ENCODE peak calls at places on chromosomes 2 and 18, in nine cellular contexts. Z is GM04504; V is NCI-H1417; K is Jurkat, Clone E6-1; U is hypothalamus; M is NAMALWA; Y is bronchial epithelial cell; S is stimulated activated CD4-positive, alpha-beta T cell treated with anti-CD3 and anti-CD28 coated beads, Interleukin-12 subunit alpha, Interleukin-12 subunit beta, amount 100 ng/mL, for 4 hours; R is Kasumi-1. W is an unnamed sample.

GRCh38 chr18:55124078-55124477 is 164.8 kb upstream of the CCDC68 start:
- DNase-seq in S (no peak), M (no peak), R (no peak), Z (no peak), U (no peak), V (no peak), K (no peak), Y (no peak), W (no peak)

GRCh38 chr2:207167129-207167923 is 1.6 kb upstream of the KLF7 start:
- DNase-seq in Z (no peak), U (no peak), K (no peak), V (peak), S (no peak), R (no peak), M (no peak), Y (peak), W (no peak)

GRCh38 chr2:141493936-141494335 is 636.9 kb downstream of the LRP1B start:
- DNase-seq in Y (no peak), K (no peak), M (no peak), S (no peak), R (no peak), U (no peak), V (no peak), Z (no peak), W (no peak)

GRCh38 chr2:99448556-99448955 is 41.3 kb downstream of the REV1 start:
- DNase-seq in U (no peak), R (no peak), V (no peak), K (no peak), Y (peak), M (no peak), S (no peak), Z (no peak), W (no peak)

GRCh38 chr2:153588408-153588807 is 109.8 kb upstream of the RPRM start:
- DNase-seq in K (no peak), M (no peak), R (no peak), Z (no peak), U (no peak), Y (no peak), S (no peak), V (no peak), W (no peak)

GRCh38 chr2:196068271-196069209 is at the start of gene DNAH7:
- DNase-seq in Y (peak), V (peak), Z (peak), U (peak), S (peak), M (peak), K (peak), R (peak), W (peak)

GRCh38 chr2:46300406-46300832 is 3.2 kb downstream of the EPAS1 start:
- DNase-seq in U (no peak), S (no peak), Y (no peak), M (no peak), Z (no peak), R (no peak), V (no peak), K (no peak), W (no peak)

GRCh38 chr2:30325542-30326328 is 94.4 kb downstream of the LBH start:
- DNase-seq in K (no peak), S (no peak), M (no peak), U (no peak), V (no peak), Z (no peak), R (no peak), Y (no peak), W (no peak)

GRCh38 chr2:172148246-172148645 is 45.5 kb upstream of the DLX2 start:
- DNase-seq in Y (no peak), R (no peak), V (no peak), K (no peak), U (no peak), S (no peak), Z (no peak), M (no peak), W (no peak)